ENCODE peak calls at places on chromosomes 12 and 14, in nine cellular contexts. G is T47D; B is ecto neural progenitor cell; A is NCI-H2171 treated with DMSO at 0.1 percent for 48 hours; K is GM12865; O is C1 segment of cervical spinal cord; T is GDM1; H is SK-N-SH; C is stimulated activated CD4-positive, alpha-beta T cell treated with anti-CD3 and anti-CD28 coated beads, Interleukin-15, amount 100 ng/mL, for 1 hour. R is an unnamed sample.

GRCh38 chr12:3252416-3252815 is 175.2 kb downstream of the TSPAN9 start:
- DNase-seq in G (no peak), B (no peak), A (peak; percentile 56), K (no peak), O (peak; percentile 58), T (no peak), H (no peak), C (no peak), R (peak; percentile 40)

GRCh38 chr12:114944736-114945135 is 260.8 kb upstream of the TBX3 start:
- DNase-seq in G (no peak), B (no peak), A (no peak), K (no peak), O (no peak), T (no peak), H (no peak), C (no peak), R (no peak)

GRCh38 chr14:78530078-78530477 is 359.9 kb downstream of the NRXN3 start:
- DNase-seq in G (peak; percentile 74), B (peak; percentile 66), A (no peak), K (peak; percentile 48), O (no peak), T (no peak), H (no peak), C (no peak), R (peak; percentile 8)

GRCh38 chr14:96164861-96165490 is 39.7 kb upstream of the BDKRB2 start:
- DNase-seq in G (no peak), B (peak; percentile 22), A (no peak), K (no peak), O (no peak), T (no peak), H (no peak), C (no peak), R (peak; percentile 44)

GRCh38 chr12:44500423-44500822 is 375.7 kb downstream of the NELL2 start:
- DNase-seq in G (no peak), B (no peak), A (no peak), K (no peak), O (no peak), T (no peak), H (no peak), C (no peak), R (no peak)

GRCh38 chr12:119167904-119168303 is 10.8 kb upstream of the HSPB8 start:
- DNase-seq in G (no peak), B (no peak), A (no peak), K (no peak), O (no peak), T (no peak), H (no peak), C (no peak), R (no peak)

GRCh38 chr14:25396128-25396527 is 346.2 kb upstream of the STXBP6 start:
- DNase-seq in G (no peak), B (no peak), A (no peak), K (no peak), O (no peak), T (no peak), H (no peak), C (no peak), R (no peak)

GRCh38 chr12:12874014-12874413 is 17.3 kb upstream of the GPRC5A start:
- DNase-seq in G (no peak), B (no peak), A (no peak), K (no peak), O (no peak), T (no peak), H (no peak), C (no peak), R (no peak)

GRCh38 chr14:21414137-21414631 is 30.4 kb upstream of the SUPT16H start:
- DNase-seq in G (no peak), B (no peak), A (no peak), K (peak; percentile 22), O (no peak), T (no peak), H (no peak), C (no peak), R (no peak)

GRCh38 chr12:49365542-49365941 is 1.7 kb upstream of the SPATS2 start:
- DNase-seq in G (no peak), B (no peak), A (no peak), K (no peak), O (no peak), T (no peak), H (no peak), C (no peak), R (peak; percentile 97)

GRCh38 chr14:35121026-35121886 is 534 bp downstream of the PPP2R3C start:
- DNase-seq in G (no peak), B (peak; percentile 90), A (no peak), K (peak; percentile 24), O (no peak), T (no peak), H (no peak), C (no peak), R (peak; percentile 46)

GRCh38 chr12:46896680-46897079 is 70.9 kb upstream of the SLC38A4 start:
- DNase-seq in G (no peak), B (no peak), A (no peak), K (no peak), O (no peak), T (no peak), H (no peak), C (no peak), R (no peak)

R was measured in iris pigment epithelial cell.